ENCODE peak calls at places on chromosomes 7 and 10, in ten cellular contexts. K, C, F, B, W, J, A, U, E and R are unnamed samples.

GRCh38 chr7:143027032-143027431 is at the start of gene OR9A2:
- DNase-seq in F (no peak), E (no peak), U (no peak), W (no peak), A (no peak), C (no peak), B (no peak), J (no peak), K (no peak), R (no peak)

GRCh38 chr10:23081156-23081833 is 14.1 kb upstream of the MSRB2 start:
- DNase-seq in J (no peak), K (no peak), A (no peak), F (no peak), U (no peak), W (no peak), E (no peak), C (no peak), B (no peak), R (peak; percentile 22)

GRCh38 chr7:126728967-126729366 is 523.8 kb downstream of the GRM8 start:
- DNase-seq in C (no peak), B (no peak), J (no peak), E (no peak), W (no peak), U (no peak), K (no peak), A (no peak), F (no peak), R (no peak)

GRCh38 chr7:133859191-133859590 is 267.9 kb upstream of the LRGUK start:
- DNase-seq in F (no peak), J (no peak), C (no peak), U (no peak), A (no peak), E (no peak), W (peak; percentile 23), K (no peak), B (no peak), R (no peak)

GRCh38 chr7:117717341-117717740 is 155.9 kb downstream of the CTTNBP2 start:
- DNase-seq in W (no peak), U (no peak), C (no peak), K (no peak), E (no peak), B (no peak), A (no peak), J (no peak), F (no peak), R (no peak)

GRCh38 chr7:128940494-128941322 is 3.0 kb downstream of the IRF5 start:
- DNase-seq in K (no peak), E (no peak), C (no peak), W (no peak), A (peak; percentile 66), F (peak; percentile 82), U (peak; percentile 73), J (peak; percentile 63), B (no peak), R (no peak)

GRCh38 chr7:36096460-36097095 is 56.5 kb upstream of the EEPD1 start:
- DNase-seq in K (no peak), W (peak; percentile 41), J (no peak), F (no peak), B (no peak), E (no peak), U (no peak), C (peak; percentile 19), A (no peak), R (no peak)

GRCh38 chr10:73018632-73019031 is 64.0 kb upstream of the PLA2G12B start:
- DNase-seq in K (no peak), B (no peak), U (no peak), E (no peak), A (no peak), F (no peak), W (peak; percentile 26), J (no peak), C (no peak), R (no peak)

GRCh38 chr10:84176836-84177474 is 3.4 kb downstream of the GPR15LG start:
- DNase-seq in E (no peak), A (no peak), U (no peak), J (no peak), B (no peak), K (no peak), W (no peak), C (no peak), F (no peak), R (no peak)

GRCh38 chr10:84177541-84178386 is 4.2 kb downstream of the GPR15LG start:
- DNase-seq in J (no peak), F (no peak), B (no peak), E (no peak), K (no peak), C (no peak), U (no peak), A (no peak), W (no peak), R (peak; percentile 34)

GRCh38 chr10:84178387-84178697 is 4.7 kb downstream of the GPR15LG start:
- DNase-seq in B (no peak), C (no peak), A (no peak), F (no peak), J (no peak), E (no peak), U (no peak), W (no peak), K (no peak), R (no peak)

GRCh38 chr10:84181631-84182030 is 8.0 kb downstream of the GPR15LG start:
- DNase-seq in J (no peak), E (no peak), F (no peak), W (no peak), K (no peak), C (no peak), A (no peak), B (no peak), U (no peak), R (no peak)

DNA sequence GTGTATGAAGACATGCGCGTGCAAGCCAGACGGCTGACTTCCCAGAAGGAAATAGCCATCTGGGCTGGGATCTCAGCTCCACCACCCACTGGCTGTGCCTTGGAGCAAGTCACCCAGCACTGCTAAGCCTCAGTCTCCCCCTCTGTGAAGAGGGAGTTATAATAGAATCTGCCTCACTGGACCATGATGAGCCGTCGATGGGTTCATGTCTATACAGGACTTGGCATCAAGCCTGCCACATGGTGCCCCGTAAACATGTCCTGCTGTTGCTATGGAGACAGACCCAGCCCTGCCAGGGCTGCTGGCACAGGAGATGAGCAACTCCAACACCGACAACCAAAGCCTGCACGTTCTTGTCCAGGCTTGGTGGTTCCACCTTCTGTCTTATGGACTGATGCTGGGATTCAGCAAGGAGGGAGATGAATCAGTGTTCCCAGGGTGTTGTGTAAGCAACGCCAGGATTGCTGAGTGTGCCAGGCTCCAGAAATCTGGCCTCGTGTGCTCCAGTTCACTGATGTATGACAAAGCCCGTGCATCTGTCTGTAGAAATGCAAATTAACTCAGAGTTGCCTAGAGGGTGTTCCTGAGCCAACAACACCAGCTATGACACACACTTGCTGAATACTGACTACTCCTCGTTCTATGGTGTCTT is 5.6 kb downstream of the GPR15LG start:
- DNase-seq in U (no peak), B (no peak), E (no peak), C (no peak), K (peak; percentile 80), A (no peak), J (no peak), W (no peak), F (no peak), R (peak; percentile 79)
- TF ChIP-seq POLR2AphosphoS5 in U (no peak), B (no peak), E (no peak), C (no peak), K (no peak), A (no peak), J (no peak), W (no peak), F (no peak), R (peak; percentile 71)

GRCh38 chr7:22216832-22217475 is 140.0 kb downstream of the RAPGEF5 start:
- DNase-seq in C (peak; percentile 80), F (no peak), J (no peak), K (no peak), E (no peak), B (no peak), A (no peak), W (no peak), U (no peak), R (no peak)
- H3K27ac ChIP-seq in C (peak overlapping the region; percentile 98), F (peak overlapping the region; percentile 2), J (no peak overlapping the region), K (no peak overlapping the region), E (no peak overlapping the region), B (no peak overlapping the region), A (no peak overlapping the region), W (no peak overlapping the region), U (no peak overlapping the region), R (no peak overlapping the region)

DNA sequence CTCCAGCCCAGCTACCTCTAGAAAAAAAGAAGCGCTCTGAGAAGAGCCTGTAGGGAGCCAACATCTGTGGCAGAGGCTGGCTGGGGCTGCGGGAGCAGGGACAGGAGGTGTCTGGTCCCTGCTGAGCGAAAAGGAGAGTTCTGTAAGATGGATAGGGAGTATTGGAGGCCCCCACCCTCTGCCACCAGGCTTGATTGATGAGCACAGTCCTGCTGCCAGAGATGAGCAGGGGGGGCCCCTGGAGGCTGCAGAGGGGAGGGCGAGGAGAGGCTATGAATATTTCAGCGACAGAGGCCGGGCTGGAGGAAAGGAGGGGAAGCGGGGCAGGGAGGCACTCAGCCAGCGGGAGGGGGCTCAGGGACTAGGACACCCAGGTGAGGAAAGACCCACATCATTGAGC is 44.5 kb upstream of the HSPB1 start:
- DNase-seq in E (no peak), W (no peak), U (no peak), B (no peak), J (no peak), F (no peak), C (no peak), K (no peak), A (no peak), R (no peak)
- TF ChIP-seq CTCF in E (peak; percentile 26), W (peak; percentile 40), U (no peak), B (no peak), J (no peak), F (no peak), C (no peak), K (no peak), A (no peak), R (no peak)

GRCh38 chr10:101087376-101087775 is 25.6 kb downstream of the KAZALD1 start:
- DNase-seq in K (no peak), J (no peak), F (no peak), E (no peak), U (no peak), W (no peak), C (no peak), B (no peak), A (no peak), R (no peak)

GRCh38 chr10:101090597-101090996 is 28.8 kb downstream of the KAZALD1 start:
- DNase-seq in A (no peak), F (no peak), E (no peak), K (no peak), C (no peak), B (no peak), J (no peak), W (no peak), U (no peak), R (no peak)

GRCh38 chr10:101087965-101088364 is 26.2 kb downstream of the KAZALD1 start:
- DNase-seq in C (no peak), F (no peak), E (no peak), U (no peak), K (no peak), B (no peak), J (no peak), W (no peak), A (no peak), R (no peak)

GRCh38 chr10:101091546-101092290 is 29.9 kb downstream of the KAZALD1 start:
- DNase-seq in C (no peak), A (no peak), U (no peak), E (no peak), W (no peak), K (no peak), B (no peak), F (no peak), J (no peak), R (no peak)

DNA sequence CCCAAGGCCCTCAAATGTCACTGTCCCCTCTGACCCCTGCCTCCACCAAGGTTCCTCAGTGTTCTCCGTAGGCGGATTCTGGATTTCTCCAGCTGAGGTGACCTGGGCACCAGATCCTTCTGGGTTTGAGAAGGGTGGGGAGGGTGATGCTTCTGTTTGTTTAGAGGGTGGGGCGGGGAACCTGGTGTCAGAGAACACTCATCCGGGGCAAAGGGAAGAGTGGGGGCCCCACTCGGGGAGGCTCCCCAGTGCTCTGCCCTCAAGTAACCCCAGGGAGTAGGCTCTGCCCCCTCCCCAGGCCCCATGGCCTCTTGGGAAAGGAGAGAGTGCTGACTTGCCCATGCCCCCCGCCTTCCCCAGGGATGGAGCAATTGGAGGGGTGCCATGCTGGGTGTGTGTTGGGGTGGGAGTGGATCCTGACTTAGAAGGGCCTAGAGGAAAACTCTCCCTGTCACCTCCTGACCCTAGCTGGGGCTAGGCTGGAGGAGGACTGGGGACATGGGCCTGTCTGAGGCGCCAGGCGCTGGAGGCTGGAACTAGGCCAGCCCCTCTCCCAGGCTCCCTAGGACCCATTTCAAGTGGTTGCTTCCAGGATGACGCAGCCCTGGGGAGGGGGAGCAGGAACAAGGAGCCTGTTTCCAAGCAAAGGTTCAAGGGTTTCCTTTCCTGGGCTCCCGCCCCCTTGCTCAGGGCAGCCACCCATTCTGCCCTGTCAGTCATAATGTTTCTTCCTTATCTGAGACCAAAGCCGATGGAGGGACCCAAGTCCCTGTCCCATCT is 27.9 kb downstream of the KAZALD1 start:
- DNase-seq in J (no peak), K (no peak), B (no peak), E (no peak), F (no peak), W (no peak), U (no peak), A (no peak), C (no peak), R (no peak)
- TF ChIP-seq POLR2AphosphoS5 in J (no peak), K (no peak), B (no peak), E (no peak), F (no peak), W (no peak), U (no peak), A (no peak), C (no peak), R (no peak)